ENCODE peak calls at places on chromosomes 11 and 22, in seven cellular contexts. One of them, this sample, is unnamed.

GRCh38 chr22:44042822-44043221 is 18.7 kb downstream of the PARVB start:
- DNase-seq in omental fat pad: no peak
- DNase-seq in BJ: no peak
- DNase-seq in ELR: no peak
- DNase-seq in MM.1S: no peak
- DNase-seq in NCI-H1436: no peak
- DNase-seq in activated CD4-positive, CD25-positive, alpha-beta regulatory T cell: no peak
- DNase-seq in this sample: no peak

GRCh38 chr11:64241175-64241429 is 207 bp downstream of the FKBP2 start:
- DNase-seq in activated CD4-positive, CD25-positive, alpha-beta regulatory T cell: no peak
- DNase-seq in NCI-H1436: no peak
- DNase-seq in BJ: no peak
- DNase-seq in MM.1S: no peak
- DNase-seq in ELR: no peak
- DNase-seq in omental fat pad: no peak
- DNase-seq in this sample: peak

GRCh38 chr22:24190159-24190540 is 8.9 kb downstream of the SUSD2 start:
- DNase-seq in omental fat pad: no peak
- DNase-seq in activated CD4-positive, CD25-positive, alpha-beta regulatory T cell: no peak
- DNase-seq in MM.1S: no peak
- DNase-seq in BJ: no peak
- DNase-seq in NCI-H1436: no peak
- DNase-seq in ELR: no peak
- DNase-seq in this sample: no peak

GRCh38 chr11:115132829-115133228 is 371.4 kb downstream of the CADM1 start:
- DNase-seq in omental fat pad: no peak
- DNase-seq in MM.1S: no peak
- DNase-seq in ELR: no peak
- DNase-seq in activated CD4-positive, CD25-positive, alpha-beta regulatory T cell: no peak
- DNase-seq in BJ: no peak
- DNase-seq in NCI-H1436: no peak
- DNase-seq in this sample: no peak

GRCh38 chr22:20273720-20274119 is 5.6 kb upstream of the RTN4R start:
- DNase-seq in MM.1S: no peak
- DNase-seq in omental fat pad: no peak
- DNase-seq in activated CD4-positive, CD25-positive, alpha-beta regulatory T cell: no peak
- DNase-seq in BJ: no peak
- DNase-seq in ELR: no peak
- DNase-seq in NCI-H1436: no peak
- DNase-seq in this sample: no peak

GRCh38 chr11:29989181-29989580 is 27.6 kb downstream of the KCNA4 start:
- DNase-seq in activated CD4-positive, CD25-positive, alpha-beta regulatory T cell: no peak
- DNase-seq in omental fat pad: no peak
- DNase-seq in MM.1S: no peak
- DNase-seq in ELR: no peak
- DNase-seq in NCI-H1436: no peak
- DNase-seq in BJ: no peak
- DNase-seq in this sample: no peak

GRCh38 chr22:37681556-37682049 is 4.5 kb upstream of the NOL12 start:
- DNase-seq in activated CD4-positive, CD25-positive, alpha-beta regulatory T cell: peak
- DNase-seq in MM.1S: peak
- DNase-seq in BJ: no peak
- DNase-seq in NCI-H1436: peak
- DNase-seq in ELR: peak
- DNase-seq in omental fat pad: no peak
- DNase-seq in this sample: peak

GRCh38 chr11:67494371-67495233 is 10.6 kb downstream of the PITPNM1 start:
- DNase-seq in activated CD4-positive, CD25-positive, alpha-beta regulatory T cell: no peak
- DNase-seq in omental fat pad: no peak
- DNase-seq in BJ: no peak
- DNase-seq in ELR: no peak
- DNase-seq in MM.1S: no peak
- DNase-seq in NCI-H1436: no peak
- DNase-seq in this sample: no peak

GRCh38 chr11:76147106-76147735 is 59.1 kb downstream of the WNT11 start:
- DNase-seq in NCI-H1436: no peak
- DNase-seq in activated CD4-positive, CD25-positive, alpha-beta regulatory T cell: no peak
- DNase-seq in ELR: no peak
- DNase-seq in MM.1S: no peak
- DNase-seq in BJ: no peak
- DNase-seq in omental fat pad: no peak
- DNase-seq in this sample: no peak

GRCh38 chr11:4092031-4092430 is 2.6 kb upstream of the RRM1 start:
- DNase-seq in activated CD4-positive, CD25-positive, alpha-beta regulatory T cell: no peak
- DNase-seq in BJ: no peak
- DNase-seq in MM.1S: peak
- DNase-seq in ELR: no peak
- DNase-seq in omental fat pad: no peak
- DNase-seq in NCI-H1436: no peak
- DNase-seq in this sample: no peak

GRCh38 chr11:116792869-116793475 is 1.3 kb upstream of the APOA5 start:
- DNase-seq in NCI-H1436: no peak
- DNase-seq in omental fat pad: no peak
- DNase-seq in BJ: peak
- DNase-seq in ELR: peak
- DNase-seq in activated CD4-positive, CD25-positive, alpha-beta regulatory T cell: no peak
- DNase-seq in MM.1S: no peak
- DNase-seq in this sample: no peak

GRCh38 chr11:44416776-44417175 is 106.8 kb upstream of the ALX4 start:
- DNase-seq in MM.1S: peak
- DNase-seq in activated CD4-positive, CD25-positive, alpha-beta regulatory T cell: no peak
- DNase-seq in NCI-H1436: no peak
- DNase-seq in BJ: no peak
- DNase-seq in ELR: no peak
- DNase-seq in omental fat pad: no peak
- DNase-seq in this sample: no peak

GRCh38 chr11:68009391-68010000 is 631 bp upstream of the ALDH3B1 start:
- DNase-seq in MM.1S: peak
- DNase-seq in activated CD4-positive, CD25-positive, alpha-beta regulatory T cell: no peak
- DNase-seq in NCI-H1436: no peak
- DNase-seq in BJ: no peak
- DNase-seq in omental fat pad: no peak
- DNase-seq in ELR: peak
- DNase-seq in this sample: no peak

GRCh38 chr11:11555228-11555627 is 66.6 kb downstream of the GALNT18 start:
- DNase-seq in MM.1S: no peak
- DNase-seq in activated CD4-positive, CD25-positive, alpha-beta regulatory T cell: no peak
- DNase-seq in omental fat pad: no peak
- DNase-seq in BJ: no peak
- DNase-seq in NCI-H1436: no peak
- DNase-seq in ELR: no peak
- DNase-seq in this sample: no peak

GRCh38 chr11:62694455-62695167 is 5.3 kb upstream of the LRRN4CL start:
- DNase-seq in activated CD4-positive, CD25-positive, alpha-beta regulatory T cell: peak
- DNase-seq in BJ: no peak
- DNase-seq in NCI-H1436: peak
- DNase-seq in omental fat pad: peak
- DNase-seq in MM.1S: peak
- DNase-seq in ELR: peak
- DNase-seq in this sample: peak

GRCh38 chr22:46661221-46661851 is 41.1 kb downstream of the GRAMD4 start:
- DNase-seq in MM.1S: no peak
- DNase-seq in BJ: no peak
- DNase-seq in ELR: peak
- DNase-seq in NCI-H1436: peak
- DNase-seq in activated CD4-positive, CD25-positive, alpha-beta regulatory T cell: no peak
- DNase-seq in omental fat pad: no peak
- DNase-seq in this sample: no peak

GRCh38 chr11:13030857-13031256 is 21.7 kb downstream of the RASSF10 start:
- DNase-seq in MM.1S: no peak
- DNase-seq in activated CD4-positive, CD25-positive, alpha-beta regulatory T cell: no peak
- DNase-seq in BJ: no peak
- DNase-seq in NCI-H1436: no peak
- DNase-seq in omental fat pad: no peak
- DNase-seq in ELR: no peak
- DNase-seq in this sample: no peak

GRCh38 chr22:50599816-50600454 is 658 bp upstream of the MAPK8IP2 start:
- DNase-seq in MM.1S: peak
- DNase-seq in activated CD4-positive, CD25-positive, alpha-beta regulatory T cell: peak
- DNase-seq in omental fat pad: no peak
- DNase-seq in BJ: no peak
- DNase-seq in ELR: peak
- DNase-seq in NCI-H1436: peak
- DNase-seq in this sample: no peak

GRCh38 chr11:12693075-12693473 is 18.9 kb downstream of the TEAD1 start:
- DNase-seq in MM.1S: no peak
- DNase-seq in NCI-H1436: no peak
- DNase-seq in ELR: peak
- DNase-seq in activated CD4-positive, CD25-positive, alpha-beta regulatory T cell: no peak
- DNase-seq in BJ: no peak
- DNase-seq in omental fat pad: no peak
- DNase-seq in this sample: no peak

GRCh38 chr22:17974703-17975372 is 49.5 kb downstream of the MICAL3 start:
- DNase-seq in omental fat pad: no peak
- DNase-seq in BJ: no peak
- DNase-seq in ELR: no peak
- DNase-seq in activated CD4-positive, CD25-positive, alpha-beta regulatory T cell: no peak
- DNase-seq in NCI-H1436: no peak
- DNase-seq in MM.1S: no peak
- DNase-seq in this sample: no peak

GRCh38 chr22:50686794-50687193 is 14.2 kb downstream of the SHANK3 start:
- DNase-seq in omental fat pad: peak
- DNase-seq in BJ: no peak
- DNase-seq in activated CD4-positive, CD25-positive, alpha-beta regulatory T cell: no peak
- DNase-seq in MM.1S: no peak
- DNase-seq in NCI-H1436: no peak
- DNase-seq in ELR: no peak
- DNase-seq in this sample: no peak

GRCh38 chr22:20648306-20648903 is 125.5 kb upstream of the SERPIND1 start:
- DNase-seq in NCI-H1436: no peak
- DNase-seq in BJ: no peak
- DNase-seq in omental fat pad: no peak
- DNase-seq in MM.1S: no peak
- DNase-seq in activated CD4-positive, CD25-positive, alpha-beta regulatory T cell: no peak
- DNase-seq in ELR: no peak
- DNase-seq in this sample: no peak

GRCh38 chr11:42345933-42346332 is 886.5 kb upstream of the LRRC4C start:
- DNase-seq in BJ: no peak
- DNase-seq in ELR: no peak
- DNase-seq in omental fat pad: no peak
- DNase-seq in activated CD4-positive, CD25-positive, alpha-beta regulatory T cell: no peak
- DNase-seq in MM.1S: no peak
- DNase-seq in NCI-H1436: no peak
- DNase-seq in this sample: no peak